ENCODE peak calls at places on chromosomes 1 and 21, in six cellular contexts. L is stimulated activated CD4-positive, alpha-beta T cell treated with anti-CD3 and anti-CD28 coated beads, Interleukin-12 subunit alpha, Interleukin-12 subunit beta, amount 100 ng/mL, for 4 hours; O is ecto neural progenitor cell; C is G401; I is mucosa of gallbladder; P is RPMI7951. T is an unnamed sample.

GRCh38 chr1:59697138-59697811 is 117.5 kb upstream of the HOOK1 start:
- DNase-seq in L (no peak), O (no peak), C (no peak), I (no peak), P (peak; percentile 14), T (no peak)

GRCh38 chr1:67489643-67490042 is 59.4 kb upstream of the SERBP1 start:
- DNase-seq in L (peak; percentile 3), O (no peak), C (peak; percentile 16), I (no peak), P (peak; percentile 27), T (no peak)

GRCh38 chr1:85030536-85030935 is 17.8 kb downstream of the MCOLN3 start:
- DNase-seq in L (no peak), O (no peak), C (no peak), I (no peak), P (no peak), T (no peak)

GRCh38 chr1:234745844-234746797 is 136.1 kb upstream of the IRF2BP2 start:
- DNase-seq in L (no peak), O (no peak), C (no peak), I (no peak), P (peak; percentile 42), T (no peak)

GRCh38 chr1:44655609-44656008 is 18.7 kb downstream of the TMEM53 start:
- DNase-seq in L (no peak), O (no peak), C (no peak), I (no peak), P (peak; percentile 30), T (no peak)

GRCh38 chr21:31142600-31142999 is 104.3 kb upstream of the KRTAP19-8 start:
- DNase-seq in L (no peak), O (no peak), C (peak; percentile 56), I (no peak), P (no peak), T (no peak)

GRCh38 chr1:181296180-181296579 is 187.1 kb upstream of the CACNA1E start:
- DNase-seq in L (no peak), O (no peak), C (no peak), I (no peak), P (no peak), T (no peak)

GRCh38 chr21:15455819-15456462 is 273.8 kb upstream of the USP25 start:
- DNase-seq in L (no peak), O (no peak), C (no peak), I (no peak), P (no peak), T (no peak)

GRCh38 chr1:38243106-38243505 is 196.5 kb upstream of the POU3F1 start:
- DNase-seq in L (no peak), O (peak; percentile 58), C (no peak), I (peak; percentile 27), P (peak; percentile 19), T (no peak)

GRCh38 chr1:97806336-97806735 is 114.5 kb downstream of the DPYD start:
- DNase-seq in L (no peak), O (no peak), C (no peak), I (no peak), P (no peak), T (no peak)

GRCh38 chr21:37675202-37675801 is 241.0 kb downstream of the KCNJ6 start:
- DNase-seq in L (peak; percentile 61), O (peak; percentile 83), C (peak; percentile 72), I (peak; percentile 51), P (peak; percentile 31), T (no peak)

T was measured in esophagus muscularis mucosa.